ENCODE peak calls at places on chromosomes 6 and 20, in eight cellular contexts. B is K562, W is spleen, D is HCT116, P is stomach, G is sigmoid colon, V is transverse colon, U is SK-N-SH. H is an unnamed sample.

GRCh38 chr6:118776607-118777549 is 117.1 kb upstream of the ASF1A start:
- DNase-seq in B (peak), W (no peak), D (peak), P (peak), G (no peak), V (peak), U (peak), H (peak)

GRCh38 chr6:153043719-153044118 is 41.2 kb upstream of the MTRF1L start:
- DNase-seq in B (no peak), W (no peak), D (no peak), P (no peak), G (no peak), V (peak), U (no peak), H (no peak)

GRCh38 chr20:48656661-48657211 is 171.1 kb downstream of the PREX1 start:
- DNase-seq in B (peak), W (peak), D (peak), P (peak), G (no peak), V (no peak), U (peak), H (no peak)

GRCh38 chr20:58701431-58702160 is 9.0 kb downstream of the NPEPL1 start:
- DNase-seq in B (no peak), W (peak), D (no peak), P (no peak), G (peak), V (peak), U (no peak), H (no peak)

GRCh38 chr6:26249959-26250805 is 114.8 kb upstream of the BTN3A2 start:
- DNase-seq in B (peak), W (peak), D (no peak), P (peak), G (peak), V (peak), U (peak), H (peak)

GRCh38 chr6:31578461-31579118 is 3.2 kb downstream of the TNF start:
- DNase-seq in B (no peak), W (peak), D (no peak), P (no peak), G (no peak), V (no peak), U (no peak), H (no peak)

GRCh38 chr6:157198425-157199279 is 124.7 kb downstream of the TMEM242 start:
- DNase-seq in B (no peak), W (no peak), D (no peak), P (peak), G (peak), V (peak), U (peak), H (peak)

GRCh38 chr6:41672816-41673703 is 34.8 kb downstream of the MDFI start:
- DNase-seq in B (no peak), W (peak), D (no peak), P (no peak), G (no peak), V (no peak), U (no peak), H (no peak)

GRCh38 chr6:161462148-161462547 is 188.3 kb upstream of the AGPAT4 start:
- DNase-seq in B (no peak), W (no peak), D (no peak), P (no peak), G (no peak), V (no peak), U (no peak), H (no peak)

GRCh38 chr6:159692303-159693127 is 526 bp downstream of the SOD2 start:
- DNase-seq in B (no peak), W (peak), D (no peak), P (peak), G (peak), V (peak), U (peak), H (no peak)

GRCh38 chr20:2849529-2849928 is 9.0 kb downstream of the VPS16 start:
- DNase-seq in B (no peak), W (no peak), D (no peak), P (no peak), G (no peak), V (no peak), U (no peak), H (no peak)

GRCh38 chr6:144834426-144835038 is 549.4 kb downstream of the UTRN start:
- DNase-seq in B (no peak), W (no peak), D (no peak), P (no peak), G (no peak), V (no peak), U (no peak), H (no peak)

GRCh38 chr20:55561259-55561658 is 444.1 kb downstream of the CBLN4 start:
- DNase-seq in B (no peak), W (no peak), D (no peak), P (no peak), G (no peak), V (no peak), U (no peak), H (no peak)

DNA sequence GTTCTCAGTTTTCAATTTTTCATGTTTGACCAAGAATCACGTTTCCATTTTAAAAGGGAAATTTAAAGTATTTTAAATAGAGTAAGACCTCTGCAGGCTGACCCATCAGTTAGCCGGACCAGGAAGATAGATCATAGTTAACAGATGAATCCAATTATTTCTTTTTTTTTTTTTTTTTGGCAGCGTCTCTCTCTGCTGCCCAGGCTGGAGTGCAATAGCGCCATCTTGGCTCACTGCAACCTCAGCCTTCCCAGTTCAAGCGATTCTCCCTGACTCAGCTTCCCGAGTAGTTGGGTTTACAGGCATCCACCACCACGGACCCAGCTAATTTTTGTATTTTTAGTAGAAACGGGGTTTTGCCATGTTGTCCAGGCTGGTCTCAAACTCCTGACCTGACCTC is 256.7 kb upstream of the CNR1 start:
- DNase-seq in B (no peak), W (no peak), D (no peak), P (no peak), G (no peak), V (no peak), U (peak), H (no peak)
- TF ChIP-seq CTCF in B (peak), W (no peak), D (peak), P (no peak), G (no peak), V (no peak), U (peak), H (no peak)

DNA sequence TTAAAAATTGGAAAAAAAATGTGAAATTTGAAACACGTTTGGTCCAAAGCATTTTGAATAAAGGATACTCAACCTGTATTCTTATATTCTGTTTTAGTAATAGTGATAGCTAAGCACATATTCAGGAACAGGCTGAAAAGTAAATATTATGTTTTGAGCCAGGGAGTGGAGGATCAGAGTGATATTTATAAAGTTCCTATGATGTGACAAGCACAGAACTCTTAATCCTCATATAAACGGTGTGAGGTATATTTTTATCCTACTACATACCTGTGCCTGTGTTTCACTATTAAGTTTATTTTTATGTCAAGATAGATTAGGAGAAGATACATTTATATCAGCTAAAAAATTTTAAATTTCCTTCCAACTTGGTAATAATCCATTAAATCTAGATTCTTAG is 225.5 kb downstream of the EPHA7 start:
- DNase-seq in B (no peak), W (no peak), D (no peak), P (no peak), G (no peak), V (no peak), U (no peak), H (no peak)
- TF ChIP-seq POLR2AphosphoS5 in B (no peak), W (no peak), D (no peak), P (no peak), G (no peak), V (no peak), U (no peak), H (no peak)

DNA sequence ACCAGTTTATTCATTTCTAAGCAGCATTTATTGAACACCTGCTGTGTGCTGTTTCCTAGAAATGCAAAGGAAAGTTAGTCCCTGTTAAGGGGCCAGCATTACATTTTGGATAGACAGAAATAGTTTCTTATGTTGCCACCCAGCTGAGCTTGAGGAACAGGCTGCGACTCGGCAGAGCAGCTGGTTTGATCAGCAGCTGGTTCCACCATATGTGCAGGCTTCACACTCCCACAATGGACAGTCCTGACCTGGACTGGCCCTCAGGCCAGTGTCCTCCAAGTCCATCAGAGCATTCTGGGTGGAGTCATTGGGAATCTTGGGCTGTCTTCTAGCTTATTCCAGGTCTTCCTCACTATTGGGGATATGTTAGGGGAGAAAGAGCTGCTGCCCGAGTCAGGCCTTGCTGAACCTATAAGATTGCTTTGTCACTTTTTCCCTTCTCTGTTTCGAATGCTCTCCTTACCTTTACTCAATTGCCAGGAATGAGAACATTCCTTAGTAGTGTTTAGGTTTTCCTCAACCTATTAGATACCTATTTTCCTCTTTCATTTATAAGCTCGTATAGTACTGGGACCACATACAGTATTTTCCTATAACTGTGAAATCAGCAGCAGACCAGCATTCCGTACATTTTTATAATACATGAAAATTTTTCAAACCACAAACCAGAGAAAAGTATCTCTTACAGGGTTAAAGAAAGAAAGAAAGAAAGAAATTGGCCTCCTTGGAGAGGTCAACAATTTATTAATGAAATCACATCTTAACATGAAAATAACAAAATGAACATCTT is 203.0 kb downstream of the FARS2 start:
- DNase-seq in B (no peak), W (no peak), D (no peak), P (no peak), G (no peak), V (no peak), U (no peak), H (no peak)
- TF ChIP-seq CTCF in B (no peak), W (no peak), D (no peak), P (no peak), G (no peak), V (no peak), U (no peak), H (no peak)

GRCh38 chr6:32983493-32983848 is 15.1 kb downstream of the BRD2 start:
- DNase-seq in B (no peak), W (no peak), D (no peak), P (no peak), G (no peak), V (no peak), U (no peak), H (no peak)
- TF ChIP-seq POLR2AphosphoS5 in B (no peak), W (no peak), D (no peak), P (no peak), G (no peak), V (no peak), U (no peak), H (no peak)

DNA sequence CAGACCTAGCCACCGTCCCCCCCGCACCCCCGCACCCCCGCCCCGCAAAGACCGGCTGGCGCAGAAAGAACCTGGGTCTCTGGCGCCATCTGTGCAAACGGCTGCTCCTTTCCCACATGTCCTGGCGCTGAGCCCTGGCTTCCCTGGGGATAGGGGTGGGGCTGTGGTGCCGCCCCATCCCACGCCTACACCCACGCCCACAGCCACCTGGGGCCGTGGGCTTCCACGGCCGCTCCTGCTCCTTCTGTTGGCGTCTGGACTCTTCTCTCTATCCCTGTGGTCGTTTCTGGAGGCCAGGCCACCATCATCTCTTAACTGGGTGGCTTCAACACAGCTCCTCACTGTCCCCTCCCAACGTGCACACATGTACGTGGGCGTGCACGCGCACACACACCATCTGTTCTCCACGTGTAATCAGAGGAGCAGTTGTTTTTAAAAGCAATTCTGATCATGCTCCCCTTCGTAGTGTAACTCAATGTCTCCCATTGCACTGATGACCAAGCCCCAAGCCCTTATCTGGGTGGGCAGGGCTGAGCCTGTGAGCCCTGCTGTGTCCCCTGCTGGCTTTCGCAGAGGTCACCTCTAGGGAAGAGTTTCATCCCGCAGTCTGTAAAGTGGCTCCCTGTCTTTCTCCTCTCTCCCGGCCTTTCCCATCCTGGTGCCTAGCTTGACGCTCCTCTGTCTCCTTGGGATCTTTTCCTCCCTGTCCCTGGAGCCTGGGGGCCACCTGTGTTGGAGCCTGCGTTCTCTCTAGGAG is 31.9 kb upstream of the FAM83D start:
- DNase-seq in B (peak), W (no peak), D (no peak), P (no peak), G (no peak), V (no peak), U (peak), H (no peak)
- TF ChIP-seq CTCF in B (no peak), W (no peak), D (no peak), P (no peak), G (no peak), V (no peak), U (no peak), H (no peak)